ENCODE peak calls at places on chromosomes 5 and 9, in five cellular contexts. One of them, this sample, is unnamed. For H3K4me1, the result is how much of the 10 kb centered on the place peaks cover.

GRCh38 chr9:72557549-72557948 is 36.1 kb downstream of the TMC1 start:
- DNase-seq in CD8-positive, alpha-beta T cell: no peak
- DNase-seq in mammary epithelial cell: peak
- DNase-seq in colonic mucosa: no peak
- DNase-seq in K562: peak
- DNase-seq in this sample: peak

GRCh38 chr5:39224196-39224754 is 4.9 kb upstream of the FYB1 start:
- DNase-seq in mammary epithelial cell: peak
- DNase-seq in CD8-positive, alpha-beta T cell: no peak
- DNase-seq in colonic mucosa: peak
- DNase-seq in K562: peak
- DNase-seq in this sample: no peak

GRCh38 chr9:106859957-106860715 is 2.8 kb upstream of the ZNF462 start:
- DNase-seq in mammary epithelial cell: peak
- DNase-seq in colonic mucosa: peak
- DNase-seq in K562: no peak
- DNase-seq in CD8-positive, alpha-beta T cell: no peak
- DNase-seq in this sample: peak

GRCh38 chr9:33153666-33154065 is 13.5 kb downstream of the B4GALT1 start:
- DNase-seq in CD8-positive, alpha-beta T cell: no peak
- DNase-seq in mammary epithelial cell: no peak
- DNase-seq in colonic mucosa: no peak
- DNase-seq in K562: no peak
- DNase-seq in this sample: no peak

GRCh38 chr5:168985454-168985853 is 315.5 kb downstream of the SLIT3 start:
- DNase-seq in K562: no peak
- DNase-seq in mammary epithelial cell: no peak
- DNase-seq in colonic mucosa: no peak
- DNase-seq in CD8-positive, alpha-beta T cell: no peak
- DNase-seq in this sample: no peak

GRCh38 chr5:150532161-150532560 is 24.2 kb downstream of the NDST1 start:
- DNase-seq in colonic mucosa: no peak
- DNase-seq in mammary epithelial cell: no peak
- DNase-seq in K562: no peak
- DNase-seq in CD8-positive, alpha-beta T cell: no peak
- DNase-seq in this sample: no peak

GRCh38 chr9:73039253-73039915 is 86.5 kb upstream of the ALDH1A1 start:
- DNase-seq in K562: no peak
- DNase-seq in mammary epithelial cell: no peak
- DNase-seq in CD8-positive, alpha-beta T cell: no peak
- DNase-seq in colonic mucosa: peak
- DNase-seq in this sample: peak

GRCh38 chr5:102753889-102754498 is 1.1 kb upstream of the PAM start:
- DNase-seq in mammary epithelial cell: no peak
- DNase-seq in CD8-positive, alpha-beta T cell: no peak
- DNase-seq in K562: no peak
- DNase-seq in colonic mucosa: peak
- DNase-seq in this sample: no peak

GRCh38 chr9:97954550-97954989 is 16.6 kb upstream of the HEMGN start:
- DNase-seq in colonic mucosa: peak
- DNase-seq in CD8-positive, alpha-beta T cell: peak
- DNase-seq in K562: peak
- DNase-seq in mammary epithelial cell: peak
- DNase-seq in this sample: no peak

GRCh38 chr5:125075567-125075966 is 329.1 kb upstream of the ZNF608 start:
- DNase-seq in CD8-positive, alpha-beta T cell: no peak
- DNase-seq in colonic mucosa: no peak
- DNase-seq in K562: no peak
- DNase-seq in mammary epithelial cell: no peak
- DNase-seq in this sample: no peak

GRCh38 chr9:114677418-114677817 is 4.6 kb downstream of the TEX48 start:
- DNase-seq in mammary epithelial cell: peak
- DNase-seq in colonic mucosa: no peak
- DNase-seq in K562: peak
- DNase-seq in CD8-positive, alpha-beta T cell: no peak
- DNase-seq in this sample: peak

GRCh38 chr5:66987949-66988838 is 208.4 kb downstream of the CD180 start:
- DNase-seq in CD8-positive, alpha-beta T cell: no peak
- DNase-seq in mammary epithelial cell: no peak
- DNase-seq in colonic mucosa: no peak
- DNase-seq in K562: peak
- DNase-seq in this sample: peak

GRCh38 chr9:33135086-33135958 is 31.8 kb downstream of the B4GALT1 start:
- DNase-seq in colonic mucosa: no peak
- DNase-seq in K562: no peak
- DNase-seq in CD8-positive, alpha-beta T cell: no peak
- DNase-seq in mammary epithelial cell: no peak
- DNase-seq in this sample: no peak

GRCh38 chr5:67896312-67896985 is 319.1 kb upstream of the PIK3R1 start:
- DNase-seq in colonic mucosa: no peak
- DNase-seq in CD8-positive, alpha-beta T cell: no peak
- DNase-seq in mammary epithelial cell: no peak
- DNase-seq in K562: no peak
- DNase-seq in this sample: no peak

GRCh38 chr9:121744687-121745395 is 93.4 kb downstream of the DAB2IP start:
- DNase-seq in K562: no peak
- DNase-seq in mammary epithelial cell: peak
- DNase-seq in CD8-positive, alpha-beta T cell: no peak
- DNase-seq in colonic mucosa: no peak
- DNase-seq in this sample: no peak

GRCh38 chr9:125850763-125851162 is 103.6 kb downstream of the PBX3 start:
- DNase-seq in K562: no peak
- DNase-seq in colonic mucosa: no peak
- DNase-seq in CD8-positive, alpha-beta T cell: no peak
- DNase-seq in mammary epithelial cell: no peak
- DNase-seq in this sample: no peak

GRCh38 chr9:136551401-136552116 is 5.7 kb upstream of the NOTCH1 start:
- DNase-seq in colonic mucosa: peak
- DNase-seq in CD8-positive, alpha-beta T cell: no peak
- DNase-seq in K562: peak
- DNase-seq in mammary epithelial cell: peak
- DNase-seq in this sample: peak

GRCh38 chr5:87300744-87301143 is 33.1 kb downstream of the RASA1 start:
- DNase-seq in K562: peak
- DNase-seq in mammary epithelial cell: peak
- DNase-seq in colonic mucosa: no peak
- DNase-seq in CD8-positive, alpha-beta T cell: no peak
- DNase-seq in this sample: peak

GRCh38 chr5:1857256-1857600 is 25.5 kb downstream of the IRX4 start:
- DNase-seq in K562: no peak
- DNase-seq in mammary epithelial cell: no peak
- DNase-seq in colonic mucosa: no peak
- DNase-seq in CD8-positive, alpha-beta T cell: no peak
- DNase-seq in this sample: no peak

GRCh38 chr9:123769723-123770122 is 160.2 kb downstream of the DENND1A start:
- DNase-seq in colonic mucosa: no peak
- DNase-seq in CD8-positive, alpha-beta T cell: no peak
- DNase-seq in K562: no peak
- DNase-seq in mammary epithelial cell: no peak
- DNase-seq in this sample: no peak

GRCh38 chr5:179257190-179257741 is 88.0 kb downstream of the ADAMTS2 start:
- DNase-seq in CD8-positive, alpha-beta T cell: no peak
- DNase-seq in colonic mucosa: peak
- DNase-seq in mammary epithelial cell: no peak
- DNase-seq in K562: no peak
- DNase-seq in this sample: no peak

GRCh38 chr5:159100928-159101646 is 1.4 kb upstream of the EBF1 start:
- DNase-seq in K562: no peak
- DNase-seq in CD8-positive, alpha-beta T cell: no peak
- DNase-seq in colonic mucosa: no peak
- DNase-seq in mammary epithelial cell: no peak
- DNase-seq in this sample: no peak

GRCh38 chr5:66475731-66476130 is 120.5 kb upstream of the MAST4 start:
- DNase-seq in mammary epithelial cell: no peak
- DNase-seq in colonic mucosa: no peak
- DNase-seq in CD8-positive, alpha-beta T cell: no peak
- DNase-seq in K562: no peak
- DNase-seq in this sample: no peak

GRCh38 chr5:72160959-72161358 is 53.7 kb downstream of the MAP1B start:
- DNase-seq in CD8-positive, alpha-beta T cell: no peak
- DNase-seq in mammary epithelial cell: peak
- DNase-seq in K562: no peak
- DNase-seq in colonic mucosa: no peak
- DNase-seq in this sample: no peak

GRCh38 chr9:130053504-130054427 is at the start of gene GPR107:
- DNase-seq in CD8-positive, alpha-beta T cell: peak
- DNase-seq in K562: peak
- DNase-seq in mammary epithelial cell: peak
- DNase-seq in colonic mucosa: peak
- DNase-seq in this sample: peak

GRCh38 chr9:19641046-19641445 is 147.8 kb downstream of the SLC24A2 start:
- DNase-seq in mammary epithelial cell: no peak
- DNase-seq in colonic mucosa: no peak
- DNase-seq in CD8-positive, alpha-beta T cell: no peak
- DNase-seq in K562: no peak
- DNase-seq in this sample: peak

GRCh38 chr5:90518666-90519065 is 10.7 kb downstream of the LYSMD3 start:
- DNase-seq in mammary epithelial cell: peak
- DNase-seq in K562: no peak
- DNase-seq in colonic mucosa: no peak
- DNase-seq in CD8-positive, alpha-beta T cell: no peak
- DNase-seq in this sample: peak

GRCh38 chr5:179403426-179404147 is 58.3 kb upstream of the ADAMTS2 start:
- DNase-seq in CD8-positive, alpha-beta T cell: peak
- DNase-seq in mammary epithelial cell: no peak
- DNase-seq in colonic mucosa: no peak
- DNase-seq in K562: no peak
- DNase-seq in this sample: no peak

GRCh38 chr9:124574944-124575343 is 67.7 kb upstream of the NR5A1 start:
- DNase-seq in K562: no peak
- DNase-seq in mammary epithelial cell: peak
- DNase-seq in CD8-positive, alpha-beta T cell: no peak
- DNase-seq in colonic mucosa: no peak
- DNase-seq in this sample: peak

GRCh38 chr5:146813748-146814147 is 64.8 kb downstream of the PPP2R2B start:
- DNase-seq in K562: no peak
- DNase-seq in CD8-positive, alpha-beta T cell: no peak
- DNase-seq in mammary epithelial cell: no peak
- DNase-seq in colonic mucosa: no peak
- DNase-seq in this sample: no peak

GRCh38 chr5:173297813-173298212 is 30.4 kb downstream of the STC2 start:
- DNase-seq in colonic mucosa: no peak
- DNase-seq in mammary epithelial cell: no peak
- DNase-seq in K562: no peak
- DNase-seq in CD8-positive, alpha-beta T cell: no peak
- DNase-seq in this sample: no peak

GRCh38 chr5:180976518-180976917 is 12.1 kb upstream of the BTNL3 start:
- DNase-seq in colonic mucosa: peak
- DNase-seq in CD8-positive, alpha-beta T cell: no peak
- DNase-seq in mammary epithelial cell: no peak
- DNase-seq in K562: no peak
- DNase-seq in this sample: no peak

GRCh38 chr5:148416921-148417320 is 33.2 kb downstream of the FBXO38 start:
- DNase-seq in colonic mucosa: no peak
- DNase-seq in K562: no peak
- DNase-seq in CD8-positive, alpha-beta T cell: no peak
- DNase-seq in mammary epithelial cell: no peak
- DNase-seq in this sample: no peak

GRCh38 chr5:122999947-123000563 is 36.5 kb downstream of the PPIC start:
- DNase-seq in K562: peak
- DNase-seq in mammary epithelial cell: no peak
- DNase-seq in CD8-positive, alpha-beta T cell: no peak
- DNase-seq in colonic mucosa: peak
- DNase-seq in this sample: no peak

GRCh38 chr5:77194762-77195161 is 15.7 kb upstream of the PDE8B start:
- DNase-seq in colonic mucosa: no peak
- DNase-seq in K562: no peak
- DNase-seq in mammary epithelial cell: no peak
- DNase-seq in CD8-positive, alpha-beta T cell: no peak
- DNase-seq in this sample: no peak

GRCh38 chr5:77197840-77198554 is 12.5 kb upstream of the PDE8B start:
- DNase-seq in mammary epithelial cell: no peak
- DNase-seq in K562: no peak
- DNase-seq in CD8-positive, alpha-beta T cell: no peak
- DNase-seq in colonic mucosa: no peak
- DNase-seq in this sample: no peak

GRCh38 chr5:77204967-77205366 is 5.5 kb upstream of the PDE8B start:
- DNase-seq in mammary epithelial cell: no peak
- DNase-seq in CD8-positive, alpha-beta T cell: no peak
- DNase-seq in K562: no peak
- DNase-seq in colonic mucosa: no peak
- DNase-seq in this sample: no peak

DNA sequence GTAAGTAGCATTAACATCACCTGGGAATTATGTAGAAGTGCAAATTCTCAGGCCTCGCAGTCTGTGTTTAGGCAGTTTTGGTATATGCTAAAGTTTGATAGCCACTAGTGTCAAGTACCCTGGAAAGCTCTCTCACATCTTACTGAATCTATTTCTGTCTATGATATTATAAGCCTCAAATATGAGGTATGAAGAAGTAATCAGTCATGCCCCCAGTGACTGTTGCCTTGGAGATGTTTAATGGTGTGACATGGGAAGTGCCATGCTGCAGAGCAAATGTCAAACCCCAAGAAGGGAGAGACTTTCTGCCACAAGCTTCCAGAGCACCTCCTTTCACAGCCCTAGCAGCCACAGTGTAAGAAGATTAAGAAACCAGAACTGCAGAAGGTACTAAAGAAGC is 9.8 kb upstream of the PDE8B start:
- DNase-seq in colonic mucosa: no peak
- DNase-seq in mammary epithelial cell: no peak
- DNase-seq in CD8-positive, alpha-beta T cell: no peak
- DNase-seq in K562: no peak
- DNase-seq in this sample: no peak
- H3K27ac ChIP-seq in colonic mucosa: no peak
- H3K27ac ChIP-seq in mammary epithelial cell: no peak
- H3K27ac ChIP-seq in CD8-positive, alpha-beta T cell: no peak
- H3K27ac ChIP-seq in K562: no peak
- H3K27ac ChIP-seq in this sample: no peak

GRCh38 chr9:113542741-113543140 is 79.2 kb downstream of the RGS3 start:
- DNase-seq in K562: peak
- DNase-seq in mammary epithelial cell: no peak
- DNase-seq in CD8-positive, alpha-beta T cell: no peak
- DNase-seq in colonic mucosa: no peak
- DNase-seq in this sample: no peak
- H3K4me1 ChIP-seq in K562: under half
- H3K4me1 ChIP-seq in mammary epithelial cell: under half
- H3K4me1 ChIP-seq in CD8-positive, alpha-beta T cell: under half
- H3K4me1 ChIP-seq in colonic mucosa: under half
- H3K4me1 ChIP-seq in this sample: under half

DNA sequence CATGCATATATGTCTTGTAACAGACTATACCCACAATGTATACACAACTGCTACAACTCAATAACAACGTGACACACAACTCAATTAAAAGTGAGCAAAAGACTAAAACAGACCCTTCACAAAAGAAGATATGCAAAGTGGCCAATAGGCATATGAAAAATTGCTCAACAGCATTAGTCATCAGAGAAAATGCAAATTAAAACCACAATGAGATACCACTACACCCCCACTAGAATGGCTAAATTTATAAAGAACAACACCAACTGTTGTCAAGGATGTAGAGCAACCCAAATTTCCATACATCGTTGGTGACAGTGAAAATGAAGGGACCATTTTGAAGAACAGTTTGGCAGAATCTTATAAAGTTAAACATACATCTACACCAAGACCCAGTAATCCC is 38.9 kb downstream of the GABRB2 start:
- DNase-seq in colonic mucosa: no peak
- DNase-seq in K562: no peak
- DNase-seq in CD8-positive, alpha-beta T cell: no peak
- DNase-seq in mammary epithelial cell: no peak
- DNase-seq in this sample: no peak
- H3K27ac ChIP-seq in colonic mucosa: no peak
- H3K27ac ChIP-seq in K562: no peak
- H3K27ac ChIP-seq in CD8-positive, alpha-beta T cell: no peak
- H3K27ac ChIP-seq in mammary epithelial cell: no peak
- H3K27ac ChIP-seq in this sample: no peak

GRCh38 chr5:177482359-177482795 is 8.9 kb upstream of the DBN1 start:
- DNase-seq in CD8-positive, alpha-beta T cell: no peak
- DNase-seq in K562: no peak
- DNase-seq in mammary epithelial cell: no peak
- DNase-seq in colonic mucosa: no peak
- DNase-seq in this sample: no peak
- H3K4me1 ChIP-seq in CD8-positive, alpha-beta T cell: under half
- H3K4me1 ChIP-seq in K562: under half
- H3K4me1 ChIP-seq in mammary epithelial cell: under half
- H3K4me1 ChIP-seq in colonic mucosa: under half
- H3K4me1 ChIP-seq in this sample: under half

This sample was measured in A673.